ENCODE peak calls at places on chromosomes 6 and 20, in six cellular contexts. V is activated B cell treated with CpG ODN at 0.5 μM for 24 hours, F is GM04504, J is HuH-7.5, M is fibroblast of mammary gland, K is nephron progenitor cell. A is an unnamed sample.

GRCh38 chr6:16358531-16359138 is 120.2 kb downstream of the GMPR start:
- DNase-seq in M (no peak), F (no peak), J (no peak), K (no peak), V (no peak), A (no peak)

GRCh38 chr6:35776364-35777215 is at the start of gene CLPSL2:
- DNase-seq in J (no peak), F (no peak), K (peak), V (peak), M (no peak), A (no peak)

GRCh38 chr6:44041461-44042260 is 85.6 kb downstream of the MRPL14 start:
- DNase-seq in J (no peak), V (no peak), F (peak), K (no peak), M (peak), A (no peak)

GRCh38 chr20:35311409-35311808 is 19.2 kb upstream of the FAM83C start:
- DNase-seq in M (peak), K (no peak), J (no peak), F (no peak), V (no peak), A (no peak)

GRCh38 chr6:159654483-159655098 is 38.5 kb downstream of the SOD2 start:
- DNase-seq in K (peak), V (no peak), F (peak), J (peak), M (peak), A (peak)

GRCh38 chr20:2385496-2385895 is 4.8 kb downstream of the TGM6 start:
- DNase-seq in J (no peak), M (no peak), K (no peak), F (no peak), V (no peak), A (no peak)

GRCh38 chr6:3226422-3227362 is 761 bp downstream of the TUBB2B start:
- DNase-seq in F (no peak), K (peak), V (peak), M (no peak), J (peak), A (no peak)

GRCh38 chr6:26431258-26432162 is 8.8 kb upstream of the BTN3A3 start:
- DNase-seq in V (no peak), J (no peak), K (no peak), F (no peak), M (peak), A (no peak)

GRCh38 chr6:148611213-148611612 is 135.6 kb upstream of the UST start:
- DNase-seq in J (no peak), K (no peak), F (peak), V (no peak), M (peak), A (no peak)

GRCh38 chr6:145670306-145670705 is 65.0 kb downstream of the EPM2A start:
- DNase-seq in J (no peak), K (no peak), F (no peak), M (peak), V (no peak), A (no peak)

GRCh38 chr6:22621028-22621427 is 51.7 kb downstream of the HDGFL1 start:
- DNase-seq in F (no peak), K (no peak), M (no peak), J (no peak), V (no peak), A (no peak)

GRCh38 chr6:138499303-138499991 is at the start of gene NHSL1:
- DNase-seq in V (no peak), K (peak), F (no peak), J (no peak), M (no peak), A (no peak)

GRCh38 chr20:62587757-62588402 is 54.4 kb upstream of the SLCO4A1 start:
- DNase-seq in K (peak), M (peak), F (peak), V (no peak), J (no peak), A (no peak)

GRCh38 chr6:108477034-108477433 is 83.7 kb upstream of the FOXO3 start:
- DNase-seq in M (no peak), K (no peak), F (no peak), J (no peak), V (no peak), A (no peak)

GRCh38 chr6:30100585-30101422 is 12.1 kb downstream of the TRIM31 start:
- DNase-seq in V (peak), J (peak), M (no peak), K (peak), F (no peak), A (no peak)

GRCh38 chr6:41077536-41077935 is 4.8 kb downstream of the NFYA start:
- DNase-seq in K (no peak), F (no peak), J (no peak), M (no peak), V (no peak), A (no peak)

GRCh38 chr20:19211661-19212523 is 550 bp upstream of the SLC24A3 start:
- DNase-seq in F (no peak), V (no peak), K (peak), J (no peak), M (no peak), A (no peak)

GRCh38 chr20:35012227-35013069 is 56.8 kb downstream of the MYH7B start:
- DNase-seq in K (no peak), F (no peak), J (no peak), M (peak), V (no peak), A (no peak)

A was measured in effector CD4-positive, alpha-beta T cell.